ENCODE peak calls at places on chromosomes 11 and 22, in six cellular contexts. D is activated CD4-positive, alpha-beta T cell treated with anti-CD3 and anti-CD28 coated beads, Interleukin-2, amount 50 U/mL, for 48 hours; S is RPMI7951; I is AG04449; O is EH; W is IMR-90. E is an unnamed sample.

GRCh38 chr11:65435330-65435931 is 12.8 kb downstream of the NEAT1 start:
- DNase-seq in D (peak; percentile 0), S (no peak), I (no peak), O (peak; percentile 48), W (peak; percentile 45), E (peak; percentile 14)

GRCh38 chr11:62081378-62082291 is 42.2 kb upstream of the INCENP start:
- DNase-seq in D (peak; percentile 84), S (peak; percentile 51), I (no peak), O (peak; percentile 69), W (peak; percentile 66), E (peak; percentile 85)

GRCh38 chr11:122108192-122108799 is 7.7 kb downstream of the BLID start:
- DNase-seq in D (no peak), S (peak; percentile 68), I (no peak), O (peak; percentile 60), W (peak; percentile 70), E (no peak)

GRCh38 chr22:33341611-33342010 is 283.4 kb upstream of the SYN3 start:
- DNase-seq in D (no peak), S (no peak), I (no peak), O (no peak), W (no peak), E (no peak)

GRCh38 chr11:18617688-18618340 is 16.3 kb downstream of the SPTY2D1 start:
- DNase-seq in D (peak; percentile 11), S (peak; percentile 23), I (no peak), O (peak; percentile 47), W (peak; percentile 71), E (no peak)

GRCh38 chr22:11598492-11599440 is 3929.2 kb upstream of the OR11H1 start:
- DNase-seq in D (no peak), S (no peak), I (no peak), O (no peak), W (no peak), E (no peak)

GRCh38 chr11:35141538-35141937 is 2.6 kb downstream of the CD44 start:
- DNase-seq in D (no peak), S (no peak), I (no peak), O (peak; percentile 25), W (no peak), E (no peak)

GRCh38 chr11:12079726-12080556 is 30.4 kb upstream of the MICAL2 start:
- DNase-seq in D (no peak), S (peak; percentile 97), I (peak; percentile 97), O (peak; percentile 99), W (peak; percentile 99), E (peak; percentile 84)

GRCh38 chr11:44568358-44568705 is 2.9 kb downstream of the CD82 start:
- DNase-seq in D (no peak), S (no peak), I (no peak), O (no peak), W (no peak), E (no peak)

GRCh38 chr11:116078101-116078561 is 573.9 kb upstream of the CADM1 start:
- DNase-seq in D (no peak), S (peak; percentile 40), I (no peak), O (no peak), W (peak; percentile 20), E (no peak)

GRCh38 chr11:3046190-3046589 is 11.0 kb downstream of the CARS1 start:
- DNase-seq in D (no peak), S (no peak), I (no peak), O (no peak), W (no peak), E (no peak)

GRCh38 chr22:20750461-20751184 is 23.3 kb upstream of the SERPIND1 start:
- DNase-seq in D (peak; percentile 47), S (peak; percentile 87), I (peak; percentile 56), O (peak; percentile 88), W (peak; percentile 90), E (peak; percentile 61)

GRCh38 chr11:16945671-16946469 is 68.3 kb downstream of the PLEKHA7 start:
- DNase-seq in D (peak; percentile 48), S (peak; percentile 29), I (peak; percentile 2), O (peak; percentile 54), W (peak; percentile 34), E (no peak)

GRCh38 chr11:44601471-44602370 is 36.3 kb downstream of the CD82 start:
- DNase-seq in D (no peak), S (no peak), I (no peak), O (no peak), W (no peak), E (no peak)

GRCh38 chr11:75733346-75734107 is 15.9 kb downstream of the MOGAT2 start:
- DNase-seq in D (no peak), S (peak; percentile 34), I (no peak), O (peak; percentile 6), W (no peak), E (no peak)

GRCh38 chr11:47071871-47072270 is 104.8 kb downstream of the ARFGAP2 start:
- DNase-seq in D (no peak), S (no peak), I (no peak), O (no peak), W (no peak), E (no peak)

GRCh38 chr11:60803273-60803936 is 18.3 kb downstream of the MS4A10 start:
- DNase-seq in D (no peak), S (no peak), I (no peak), O (no peak), W (no peak), E (no peak)

GRCh38 chr22:39494471-39495120 is 7.5 kb upstream of the MIEF1 start:
- DNase-seq in D (no peak), S (no peak), I (no peak), O (peak; percentile 47), W (peak; percentile 20), E (no peak)

GRCh38 chr11:45142241-45142885 is 4.1 kb upstream of the PRDM11 start:
- DNase-seq in D (no peak), S (peak; percentile 65), I (no peak), O (peak; percentile 41), W (peak; percentile 28), E (peak; percentile 51)

GRCh38 chr11:57214494-57214893 is 22.6 kb downstream of the APLNR start:
- DNase-seq in D (no peak), S (no peak), I (peak; percentile 49), O (peak; percentile 82), W (peak; percentile 86), E (peak; percentile 46)

GRCh38 chr11:77125695-77126094 is 2.4 kb upstream of the MYO7A start:
- DNase-seq in D (no peak), S (no peak), I (no peak), O (no peak), W (no peak), E (no peak)

GRCh38 chr22:32528984-32529982 is 54.7 kb downstream of the FBXO7 start:
- DNase-seq in D (peak; percentile 70), S (peak; percentile 85), I (peak; percentile 45), O (peak; percentile 85), W (peak; percentile 86), E (peak; percentile 87)

GRCh38 chr11:87879118-87879517 is 296.1 kb downstream of the RAB38 start:
- DNase-seq in D (no peak), S (no peak), I (no peak), O (peak; percentile 78), W (no peak), E (no peak)

GRCh38 chr11:1507381-1508140 is 21.0 kb upstream of the MOB2 start:
- DNase-seq in D (no peak), S (no peak), I (no peak), O (no peak), W (no peak), E (no peak)

GRCh38 chr11:119860561-119861094 is 131.6 kb upstream of the NECTIN1 start:
- DNase-seq in D (no peak), S (no peak), I (no peak), O (no peak), W (no peak), E (no peak)

GRCh38 chr11:130308059-130308458 is 6.7 kb downstream of the ZBTB44 start:
- DNase-seq in D (no peak), S (no peak), I (no peak), O (no peak), W (no peak), E (no peak)

GRCh38 chr22:42967005-42967404 is 47.9 kb downstream of the PACSIN2 start:
- DNase-seq in D (no peak), S (no peak), I (no peak), O (no peak), W (no peak), E (no peak)

E was measured in uterus.